ENCODE peak calls at places on chromosomes 1 and 21, in nine cellular contexts. N is pancreas; S is fibroblast of lung; J is naive thymus-derived CD4-positive, alpha-beta T cell; G is CD4-positive, alpha-beta memory T cell; R is left ventricle myocardium inferior; E is sigmoid colon; F is body of pancreas; A is BE2C. K is an unnamed sample.

GRCh38 chr21:32770514-32771133 is 931 bp downstream of the PAXBP1 start:
- DNase-seq in A (no peak), J (no peak), N (no peak), E (no peak), S (no peak), F (peak; percentile 37), G (no peak), R (peak; percentile 18), K (no peak)

GRCh38 chr1:183806650-183807049 is 1.7 kb downstream of the RGL1 start:
- DNase-seq in F (no peak), N (no peak), S (no peak), A (no peak), R (no peak), G (no peak), E (no peak), J (no peak), K (no peak)

GRCh38 chr21:16534408-16535099 is 804.8 kb downstream of the USP25 start:
- DNase-seq in E (peak; percentile 85), R (peak; percentile 80), F (peak; percentile 68), S (peak; percentile 89), J (no peak), N (peak; percentile 46), G (no peak), A (peak; percentile 91), K (peak; percentile 19)

GRCh38 chr1:228007054-228007800 is 429 bp downstream of the WNT3A start:
- DNase-seq in F (no peak), G (no peak), N (no peak), J (no peak), R (no peak), S (no peak), E (peak; percentile 57), A (no peak), K (peak; percentile 12)

GRCh38 chr21:21063828-21064227 is 65.6 kb downstream of the NCAM2 start:
- DNase-seq in N (no peak), G (no peak), R (no peak), F (no peak), A (no peak), S (no peak), E (no peak), J (no peak), K (no peak)

GRCh38 chr1:14759843-14760242 is 161.4 kb downstream of the KAZN start:
- DNase-seq in J (no peak), G (no peak), E (no peak), N (no peak), F (no peak), R (no peak), A (no peak), S (no peak), K (no peak)

GRCh38 chr1:210624722-210625121 is 296.0 kb downstream of the HHAT start:
- DNase-seq in F (peak; percentile 16), E (no peak), G (no peak), J (no peak), N (no peak), R (peak; percentile 37), A (peak; percentile 51), S (no peak), K (no peak)

GRCh38 chr1:118039170-118039569 is 109.6 kb downstream of the WDR3 start:
- DNase-seq in A (no peak), S (no peak), R (no peak), N (no peak), E (no peak), F (no peak), J (no peak), G (no peak), K (no peak)

GRCh38 chr1:47875831-47876586 is 121.2 kb downstream of the TRABD2B start:
- DNase-seq in F (peak; percentile 34), R (no peak), N (no peak), J (no peak), A (no peak), S (no peak), G (no peak), E (no peak), K (peak; percentile 93)

GRCh38 chr1:208241541-208241940 is 2.6 kb downstream of the PLXNA2 start:
- DNase-seq in N (no peak), G (no peak), A (peak; percentile 24), F (no peak), S (no peak), R (no peak), J (no peak), E (peak; percentile 30), K (no peak)

GRCh38 chr1:56901720-56902119 is 47.1 kb downstream of the C8A start:
- DNase-seq in R (no peak), E (no peak), J (no peak), F (no peak), A (no peak), G (no peak), N (no peak), S (peak; percentile 9), K (peak; percentile 71)

GRCh38 chr1:81757398-81758020 is 43.2 kb upstream of the ADGRL2 start:
- DNase-seq in G (no peak), N (no peak), A (no peak), J (no peak), F (no peak), R (no peak), E (no peak), S (peak; percentile 1), K (peak; percentile 20)

GRCh38 chr1:64000021-64000420 is 203.4 kb upstream of the UBE2U start:
- DNase-seq in G (no peak), R (no peak), E (no peak), F (no peak), N (no peak), J (no peak), S (peak; percentile 77), A (no peak), K (no peak)

GRCh38 chr1:83931658-83932253 is 67.2 kb downstream of the TTLL7 start:
- DNase-seq in E (no peak), A (peak; percentile 13), J (peak; percentile 48), S (peak; percentile 39), G (peak; percentile 47), N (no peak), F (peak; percentile 37), R (no peak), K (peak; percentile 77)

GRCh38 chr1:98405581-98406059 is 255.9 kb upstream of the SNX7 start:
- DNase-seq in R (no peak), E (no peak), A (no peak), F (no peak), G (no peak), S (no peak), N (no peak), J (no peak), K (no peak)

GRCh38 chr1:46300673-46301405 is 2.6 kb downstream of the LRRC41 start:
- DNase-seq in J (no peak), R (no peak), N (no peak), S (peak; percentile 55), A (no peak), F (peak; percentile 31), G (no peak), E (peak; percentile 73), K (no peak)

DNA sequence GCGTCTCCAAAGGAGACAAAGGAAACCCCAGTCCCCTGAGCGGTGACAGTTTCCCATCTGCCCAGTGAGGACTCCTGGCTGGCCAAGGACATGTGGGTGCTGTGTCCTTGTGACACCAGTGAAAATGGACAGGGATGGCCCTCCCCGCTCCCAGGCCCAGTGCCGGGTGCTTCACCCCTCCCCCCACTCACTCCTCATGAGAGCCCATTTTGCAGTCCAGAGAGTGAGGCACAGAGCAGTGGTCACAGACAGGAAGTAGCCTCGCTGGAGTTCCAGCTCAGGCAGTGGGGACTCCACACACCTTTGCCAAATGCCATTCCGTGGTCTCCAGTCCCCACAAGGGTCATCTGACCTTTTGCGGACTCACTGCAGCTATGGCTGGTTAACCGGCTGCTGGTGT is 642.9 kb downstream of the PTPRU start:
- DNase-seq in E (no peak), J (no peak), N (no peak), A (no peak), F (no peak), G (no peak), R (no peak), S (no peak), K (no peak)
- H3K4me3 ChIP-seq in E (no peak overlapping the region), J (no peak overlapping the region), N (no peak overlapping the region), A (no peak overlapping the region), F (no peak overlapping the region), G (no peak overlapping the region), R (no peak overlapping the region), S (no peak overlapping the region), K (no peak overlapping the region)

GRCh38 chr1:248359415-248359814 is 2.0 kb upstream of the OR2T4 start:
- DNase-seq in A (no peak), E (no peak), J (no peak), N (no peak), G (no peak), F (no peak), S (no peak), R (no peak), K (no peak)

GRCh38 chr1:248366609-248367008 is 5.1 kb downstream of the OR2T4 start:
- DNase-seq in S (no peak), R (no peak), F (no peak), A (no peak), N (no peak), E (no peak), J (no peak), G (no peak), K (no peak)

DNA sequence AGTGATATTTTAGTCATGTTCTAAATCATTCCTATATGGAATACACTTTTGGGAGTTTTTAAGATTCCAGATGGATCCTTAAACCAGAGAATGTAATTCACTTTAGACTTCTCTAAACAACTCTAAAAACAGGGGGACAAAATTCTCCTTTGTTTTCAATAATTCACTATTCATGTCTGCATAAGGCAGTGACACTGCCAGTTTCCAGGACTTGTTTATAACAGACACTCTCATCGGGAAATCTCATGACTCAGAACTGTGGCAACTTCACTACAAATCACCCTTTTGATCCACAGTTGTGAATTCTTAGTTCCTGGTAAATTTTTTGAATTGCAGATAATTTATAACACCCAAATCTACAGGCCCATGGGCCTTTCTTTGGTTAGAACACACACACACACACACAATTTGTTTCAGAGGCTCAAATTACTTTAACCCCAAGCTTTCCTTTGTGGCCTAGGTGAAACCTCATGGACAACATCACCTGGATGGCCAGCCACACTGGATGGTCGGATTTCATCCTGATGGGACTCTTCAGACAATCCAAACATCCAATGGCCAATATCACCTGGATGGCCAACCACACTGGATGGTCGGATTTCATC is at the start of gene OR2T4:
- DNase-seq in A (no peak), R (no peak), J (no peak), E (no peak), G (no peak), N (no peak), F (no peak), S (no peak), K (no peak)
- H3K9me3 ChIP-seq in A (no peaks in the 10 kb centered on the region), R (peaks cover 14% of the 10 kb centered on the region), J (no peaks in the 10 kb centered on the region), E (no peaks in the 10 kb centered on the region), G (no peaks in the 10 kb centered on the region), N (no peaks in the 10 kb centered on the region), F (no peaks in the 10 kb centered on the region), S (no peaks in the 10 kb centered on the region), K (no peaks in the 10 kb centered on the region)

GRCh38 chr1:95049935-95050334 is 22.8 kb downstream of the ALG14 start:
- DNase-seq in J (no peak), G (no peak), N (no peak), F (no peak), A (peak; percentile 6), S (no peak), E (no peak), R (no peak), K (no peak)
- H3K4me3 ChIP-seq in J (no peak overlapping the region), G (no peak overlapping the region), N (no peak overlapping the region), F (no peak overlapping the region), A (no peak overlapping the region), S (no peak overlapping the region), E (no peak overlapping the region), R (no peak overlapping the region), K (no peak overlapping the region)

DNA sequence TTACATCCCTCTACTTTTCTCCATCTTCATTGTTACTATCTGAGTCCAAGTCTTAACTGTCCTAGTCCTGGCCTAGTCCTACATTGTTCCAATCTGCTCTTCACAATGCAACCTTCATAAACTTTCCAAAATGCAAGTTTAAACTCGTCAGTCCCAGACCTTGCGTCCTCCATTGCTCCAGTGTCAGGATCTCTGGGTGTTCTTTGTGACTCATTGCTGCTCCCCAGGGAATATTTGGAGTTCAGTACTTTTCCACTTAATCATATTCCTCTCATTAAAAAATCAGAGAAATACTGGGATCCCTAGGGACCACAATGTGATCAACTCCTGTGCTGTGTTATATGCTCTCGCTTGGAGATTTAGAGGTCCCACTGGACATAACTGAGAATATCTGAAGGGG is 18.0 kb upstream of the KPRP start:
- DNase-seq in S (no peak), G (no peak), F (no peak), J (no peak), E (no peak), R (no peak), N (no peak), A (no peak), K (no peak)
- H3K9me3 ChIP-seq in S (no peaks in the 10 kb centered on the region), G (no peaks in the 10 kb centered on the region), F (no peaks in the 10 kb centered on the region), J (no peaks in the 10 kb centered on the region), E (no peaks in the 10 kb centered on the region), R (no peaks in the 10 kb centered on the region), N (no peaks in the 10 kb centered on the region), A (no peaks in the 10 kb centered on the region), K (no peaks in the 10 kb centered on the region)